ENCODE peak calls at places on chromosome X, in nine cellular contexts. I is OCI-LY7, U is HL-60, R is pancreas, S is A549, V is IMR-90, B is fibroblast of villous mesenchyme, Q is foreskin fibroblast, T is breast epithelium. O is an unnamed sample.

GRCh38 chrX:67953658-67954057 is 409.8 kb downstream of the AR start:
- DNase-seq in I (no peak), U (no peak), R (no peak), S (no peak), V (no peak), B (no peak), Q (no peak), T (no peak), O (no peak)

GRCh38 chrX:1656379-1656778 is 41.5 kb downstream of the ASMT start:
- DNase-seq in I (no peak), U (no peak), R (no peak), S (no peak), V (no peak), B (no peak), Q (no peak), T (no peak), O (no peak)

GRCh38 chrX:73266766-73267165 is 52.1 kb upstream of the NAP1L2 start:
- DNase-seq in I (no peak), U (no peak), R (no peak), S (no peak), V (no peak), B (no peak), Q (no peak), T (no peak), O (no peak)

GRCh38 chrX:56783450-56783831 is 54.4 kb downstream of the NBDY start:
- DNase-seq in I (no peak), U (no peak), R (peak), S (no peak), V (peak), B (peak), Q (no peak), T (no peak), O (no peak)

GRCh38 chrX:2614911-2615310 is 76.2 kb upstream of the CD99 start:
- DNase-seq in I (no peak), U (no peak), R (no peak), S (no peak), V (peak), B (peak), Q (peak), T (no peak), O (peak)

GRCh38 chrX:152814048-152814447 is 16.5 kb downstream of the CETN2 start:
- DNase-seq in I (no peak), U (no peak), R (no peak), S (no peak), V (no peak), B (no peak), Q (no peak), T (no peak), O (no peak)

GRCh38 chrX:48945517-48946348 is 11.7 kb downstream of the OTUD5 start:
- DNase-seq in I (peak), U (no peak), R (no peak), S (peak), V (peak), B (peak), Q (peak), T (no peak), O (no peak)

GRCh38 chrX:115268421-115268820 is 21.1 kb upstream of the LUZP4 start:
- DNase-seq in I (no peak), U (no peak), R (no peak), S (peak), V (peak), B (peak), Q (no peak), T (no peak), O (no peak)

GRCh38 chrX:107747596-107748161 is 27.9 kb downstream of the TSC22D3 start:
- DNase-seq in I (no peak), U (no peak), R (no peak), S (no peak), V (peak), B (peak), Q (peak), T (no peak), O (peak)

GRCh38 chrX:38206542-38206941 is 14.1 kb downstream of the SRPX start:
- DNase-seq in I (no peak), U (no peak), R (no peak), S (no peak), V (no peak), B (no peak), Q (peak), T (no peak), O (no peak)

GRCh38 chrX:34528081-34528480 is 129.0 kb downstream of the TMEM47 start:
- DNase-seq in I (no peak), U (no peak), R (no peak), S (no peak), V (no peak), B (no peak), Q (no peak), T (no peak), O (no peak)

GRCh38 chrX:24643116-24643515 is 4.0 kb downstream of the PCYT1B start:
- DNase-seq in I (no peak), U (no peak), R (no peak), S (no peak), V (no peak), B (peak), Q (peak), T (no peak), O (no peak)

GRCh38 chrX:11374570-11374969 is 81.4 kb downstream of the AMELX start:
- DNase-seq in I (no peak), U (no peak), R (no peak), S (no peak), V (no peak), B (no peak), Q (no peak), T (no peak), O (no peak)

GRCh38 chrX:125003746-125004446 is 315.8 kb upstream of the TEX13C start:
- DNase-seq in I (no peak), U (no peak), R (no peak), S (no peak), V (no peak), B (no peak), Q (no peak), T (no peak), O (no peak)

GRCh38 chrX:85930099-85930498 is 117.3 kb downstream of the CHM start:
- DNase-seq in I (no peak), U (no peak), R (no peak), S (no peak), V (no peak), B (no peak), Q (no peak), T (no peak), O (no peak)

GRCh38 chrX:124388562-124388961 is 42.2 kb downstream of the SH2D1A start:
- DNase-seq in I (peak), U (no peak), R (no peak), S (peak), V (peak), B (peak), Q (peak), T (no peak), O (peak)

GRCh38 chrX:29187264-29187663 is 600.0 kb downstream of the IL1RAPL1 start:
- DNase-seq in I (no peak), U (no peak), R (no peak), S (no peak), V (no peak), B (no peak), Q (no peak), T (no peak), O (no peak)

GRCh38 chrX:120604359-120604782 is 470 bp downstream of the MCTS1 start:
- DNase-seq in I (peak), U (peak), R (no peak), S (peak), V (peak), B (peak), Q (peak), T (no peak), O (peak)

GRCh38 chrX:25105251-25105650 is 89.5 kb upstream of the ARX start:
- DNase-seq in I (no peak), U (no peak), R (no peak), S (no peak), V (no peak), B (no peak), Q (no peak), T (no peak), O (no peak)

GRCh38 chrX:35728481-35728880 is 69.7 kb upstream of the MAGEB16 start:
- DNase-seq in I (no peak), U (no peak), R (no peak), S (no peak), V (no peak), B (no peak), Q (no peak), T (no peak), O (no peak)

GRCh38 chrX:1126738-1127137 is 85.7 kb downstream of the CRLF2 start:
- DNase-seq in I (no peak), U (no peak), R (no peak), S (no peak), V (no peak), B (no peak), Q (no peak), T (peak), O (no peak)

DNA sequence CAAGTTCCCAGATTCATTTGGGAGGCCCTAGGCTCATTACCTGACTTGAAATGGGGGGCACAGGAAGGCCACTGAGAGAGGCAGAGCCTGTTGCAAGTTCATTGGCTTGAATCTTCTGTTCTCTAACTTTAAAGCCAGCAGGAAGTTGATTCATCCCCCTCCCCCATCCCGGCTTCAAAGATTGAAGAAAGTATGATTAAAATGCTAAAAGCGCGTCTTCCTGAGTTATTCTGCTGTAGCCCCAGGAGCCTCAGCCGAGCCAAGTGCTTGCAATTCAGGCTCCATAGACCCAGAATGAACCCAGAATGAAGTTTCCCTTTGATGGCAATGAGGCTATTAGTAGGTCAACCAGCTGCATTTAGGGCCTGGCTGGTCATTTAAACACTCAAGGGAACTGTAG is 14.7 kb downstream of the CHST7 start:
- DNase-seq in I (peak), U (no peak), R (no peak), S (no peak), V (peak), B (peak), Q (peak), T (no peak), O (peak)
- H3K4me3 ChIP-seq in I (peak), U (no peak), R (no peak), S (peak), V (no peak), B (no peak), Q (no peak), T (no peak), O (peak)

DNA sequence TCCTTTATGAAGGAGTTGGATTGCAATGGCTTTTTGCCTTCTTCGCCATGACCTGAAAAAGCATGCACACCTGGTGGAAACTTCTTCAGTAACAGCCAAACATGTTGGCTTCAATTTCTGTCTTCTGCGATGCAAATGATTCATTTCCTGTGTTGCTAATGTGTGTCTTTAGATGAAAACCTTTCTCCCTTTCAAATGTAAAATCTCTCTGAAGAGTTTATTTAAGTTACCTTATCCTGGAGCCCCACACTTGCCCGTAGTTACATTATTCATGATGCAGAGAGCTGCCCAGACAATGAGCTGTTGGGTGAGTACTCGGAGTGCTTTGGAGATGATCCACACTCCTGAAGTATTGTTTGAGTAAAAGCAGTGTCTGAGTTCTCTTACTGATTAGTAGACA is 1100.9 kb downstream of the RPA4 start:
- DNase-seq in I (peak), U (no peak), R (no peak), S (no peak), V (peak), B (no peak), Q (no peak), T (no peak), O (peak)
- H3K4me3 ChIP-seq in I (peak), U (no peak), R (no peak), S (no peak), V (no peak), B (no peak), Q (no peak), T (no peak), O (no peak)

GRCh38 chrX:46587753-46588171 is 14.2 kb downstream of the CHST7 start:
- DNase-seq in I (no peak), U (no peak), R (no peak), S (no peak), V (no peak), B (no peak), Q (peak), T (no peak), O (peak)
- H3K4me3 ChIP-seq in I (peak), U (no peak), R (no peak), S (peak), V (no peak), B (no peak), Q (no peak), T (no peak), O (peak)

GRCh38 chrX:150352581-150352980 is 10.5 kb upstream of the MAMLD1 start:
- DNase-seq in I (no peak), U (no peak), R (no peak), S (no peak), V (peak), B (no peak), Q (peak), T (no peak), O (no peak)

GRCh38 chrX:150352114-150352513 is 11.0 kb upstream of the MAMLD1 start:
- DNase-seq in I (no peak), U (no peak), R (no peak), S (no peak), V (peak), B (no peak), Q (peak), T (no peak), O (no peak)

GRCh38 chrX:150347471-150347870 is 15.6 kb upstream of the MAMLD1 start:
- DNase-seq in I (no peak), U (no peak), R (no peak), S (no peak), V (no peak), B (no peak), Q (no peak), T (no peak), O (no peak)

GRCh38 chrX:150348365-150348764 is 14.8 kb upstream of the MAMLD1 start:
- DNase-seq in I (no peak), U (no peak), R (no peak), S (no peak), V (no peak), B (no peak), Q (peak), T (no peak), O (no peak)
- H3K4me3 ChIP-seq in I (no peak), U (no peak), R (no peak), S (no peak), V (no peak), B (no peak), Q (no peak), T (no peak), O (no peak)

GRCh38 chrX:17860179-17860780 is 818 bp downstream of the RAI2 start:
- DNase-seq in I (no peak), U (no peak), R (peak), S (no peak), V (no peak), B (no peak), Q (peak), T (no peak), O (no peak)
- H3K4me3 ChIP-seq in I (no peak), U (no peak), R (peak), S (peak), V (peak), B (peak), Q (peak), T (peak), O (peak)

GRCh38 chrX:103565197-103565596 is 20.1 kb upstream of the TCEAL4 start:
- DNase-seq in I (no peak), U (no peak), R (no peak), S (no peak), V (no peak), B (no peak), Q (peak), T (no peak), O (no peak)

GRCh38 chrX:103562801-103563200 is 22.5 kb upstream of the TCEAL4 start:
- DNase-seq in I (no peak), U (no peak), R (no peak), S (no peak), V (no peak), B (no peak), Q (peak), T (no peak), O (no peak)

GRCh38 chrX:103571121-103571520 is 14.2 kb upstream of the TCEAL4 start:
- DNase-seq in I (no peak), U (no peak), R (no peak), S (no peak), V (no peak), B (no peak), Q (no peak), T (no peak), O (no peak)

GRCh38 chrX:103571726-103572125 is 13.6 kb upstream of the TCEAL4 start:
- DNase-seq in I (no peak), U (no peak), R (no peak), S (no peak), V (no peak), B (no peak), Q (no peak), T (no peak), O (no peak)

GRCh38 chrX:103565752-103566151 is 19.6 kb upstream of the TCEAL4 start:
- DNase-seq in I (no peak), U (no peak), R (no peak), S (no peak), V (peak), B (peak), Q (peak), T (no peak), O (peak)
- H3K4me3 ChIP-seq in I (no peak), U (no peak), R (no peak), S (no peak), V (no peak), B (no peak), Q (no peak), T (no peak), O (no peak)

DNA sequence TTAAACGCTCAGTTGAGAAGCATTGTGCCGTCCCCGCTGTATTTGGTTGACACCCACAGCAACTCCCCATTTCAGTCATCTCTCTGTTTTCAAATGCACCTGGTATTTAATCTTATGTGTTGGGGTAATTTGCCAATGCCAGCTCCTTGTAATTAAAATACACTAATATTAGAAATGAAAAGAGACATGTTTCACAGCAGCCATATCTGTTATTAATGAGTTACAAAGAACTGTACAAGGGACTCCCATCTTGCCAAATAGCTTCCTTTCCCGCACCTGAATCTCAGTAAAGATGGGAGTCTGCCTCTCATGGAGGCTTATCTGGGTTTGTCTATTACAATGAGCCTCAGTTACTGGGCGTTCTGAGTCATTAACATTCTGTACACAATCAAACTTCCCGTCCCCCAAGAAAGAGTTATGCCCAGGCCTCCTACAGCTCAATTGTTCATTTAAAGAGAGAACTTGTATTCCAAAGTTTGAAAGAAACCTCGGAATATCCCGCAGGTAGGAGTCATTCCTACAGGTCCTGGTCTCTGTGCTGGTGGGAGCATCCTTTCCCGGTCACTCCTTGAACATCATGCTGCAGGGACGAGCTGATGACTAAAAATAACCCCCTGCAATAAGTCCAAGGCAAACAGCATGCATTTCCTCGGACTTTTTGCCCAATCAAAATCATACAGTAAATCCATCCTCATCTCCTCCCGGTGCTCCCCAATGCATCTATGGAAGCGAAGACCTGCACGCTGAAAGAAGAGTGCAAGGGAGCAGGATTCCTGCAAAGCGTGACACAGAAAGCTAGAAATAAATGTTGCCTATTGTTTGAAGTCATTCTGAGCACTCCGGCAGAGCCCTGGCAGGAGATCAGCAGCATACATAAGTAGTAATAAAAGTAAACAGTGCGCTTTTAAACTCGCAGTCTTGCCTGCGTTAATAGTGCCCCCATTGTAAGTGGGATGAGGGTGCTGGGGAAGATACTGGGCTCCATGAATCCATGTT is 926 bp downstream of the NDP start:
- DNase-seq in I (no peak), U (no peak), R (no peak), S (no peak), V (peak), B (peak), Q (peak), T (no peak), O (peak)
- H3K4me3 ChIP-seq in I (no peak), U (no peak), R (no peak), S (no peak), V (no peak), B (peak), Q (peak), T (peak), O (peak)

GRCh38 chrX:101491943-101492342 is 6.7 kb downstream of the ARMCX4 start:
- DNase-seq in I (no peak), U (no peak), R (peak), S (no peak), V (no peak), B (no peak), Q (no peak), T (no peak), O (no peak)
- H3K4me3 ChIP-seq in I (no peak), U (no peak), R (no peak), S (no peak), V (no peak), B (no peak), Q (no peak), T (no peak), O (no peak)

GRCh38 chrX:13794417-13794816 is 22.5 kb downstream of the GPM6B start:
- DNase-seq in I (no peak), U (no peak), R (no peak), S (no peak), V (no peak), B (no peak), Q (no peak), T (no peak), O (no peak)
- H3K4me3 ChIP-seq in I (no peak), U (no peak), R (no peak), S (no peak), V (no peak), B (no peak), Q (no peak), T (no peak), O (no peak)

GRCh38 chrX:138710866-138711331 is 618 bp downstream of the FGF13 start:
- DNase-seq in I (no peak), U (no peak), R (peak), S (no peak), V (no peak), B (no peak), Q (no peak), T (no peak), O (no peak)

GRCh38 chrX:138708268-138708667 is 3.2 kb downstream of the FGF13 start:
- DNase-seq in I (no peak), U (no peak), R (no peak), S (no peak), V (no peak), B (no peak), Q (no peak), T (no peak), O (peak)

GRCh38 chrX:138710311-138710791 is 1.2 kb downstream of the FGF13 start:
- DNase-seq in I (no peak), U (no peak), R (peak), S (no peak), V (no peak), B (no peak), Q (no peak), T (no peak), O (no peak)

GRCh38 chrX:138711399-138712347 is at the start of gene FGF13:
- DNase-seq in I (no peak), U (no peak), R (peak), S (no peak), V (no peak), B (no peak), Q (peak), T (no peak), O (no peak)

GRCh38 chrX:138709886-138710285 is 1.6 kb downstream of the FGF13 start:
- DNase-seq in I (no peak), U (no peak), R (no peak), S (no peak), V (no peak), B (no peak), Q (no peak), T (no peak), O (no peak)
- H3K4me3 ChIP-seq in I (no peak), U (no peak), R (no peak), S (no peak), V (no peak), B (no peak), Q (no peak), T (peak), O (peak)

O was measured in astrocyte.